ENCODE peak calls at places on chromosomes 7 and 10, in six cellular contexts. One of them, this sample, is unnamed.

GRCh38 chr7:130909881-130910672 is 176.1 kb upstream of the KLF14 start:
- DNase-seq in psoas muscle: no peak
- DNase-seq in testis: no peak
- DNase-seq in cardiac muscle cell: no peak
- DNase-seq in hepatocyte: no peak
- DNase-seq in uterus: no peak
- DNase-seq in this sample: no peak

GRCh38 chr7:130891254-130892094 is 157.5 kb upstream of the KLF14 start:
- DNase-seq in hepatocyte: no peak
- DNase-seq in cardiac muscle cell: no peak
- DNase-seq in psoas muscle: peak
- DNase-seq in uterus: peak
- DNase-seq in testis: peak
- DNase-seq in this sample: no peak

GRCh38 chr10:77974396-77975074 is 48.0 kb upstream of the DLG5 start:
- DNase-seq in cardiac muscle cell: peak
- DNase-seq in testis: peak
- DNase-seq in uterus: no peak
- DNase-seq in hepatocyte: peak
- DNase-seq in psoas muscle: no peak
- DNase-seq in this sample: no peak

GRCh38 chr10:14859775-14860174 is 18.9 kb upstream of the SUV39H2 start:
- DNase-seq in uterus: no peak
- DNase-seq in cardiac muscle cell: no peak
- DNase-seq in psoas muscle: no peak
- DNase-seq in hepatocyte: no peak
- DNase-seq in testis: no peak
- DNase-seq in this sample: no peak

GRCh38 chr7:156368053-156368452 is 272.5 kb upstream of the RNF32 start:
- DNase-seq in psoas muscle: no peak
- DNase-seq in cardiac muscle cell: no peak
- DNase-seq in uterus: no peak
- DNase-seq in testis: no peak
- DNase-seq in hepatocyte: no peak
- DNase-seq in this sample: no peak

GRCh38 chr7:80830584-80831319 is 88.1 kb downstream of the SEMA3C start:
- DNase-seq in testis: no peak
- DNase-seq in uterus: no peak
- DNase-seq in psoas muscle: no peak
- DNase-seq in cardiac muscle cell: no peak
- DNase-seq in hepatocyte: peak
- DNase-seq in this sample: no peak

GRCh38 chr10:62249974-62250373 is 18.7 kb downstream of the RTKN2 start:
- DNase-seq in psoas muscle: no peak
- DNase-seq in cardiac muscle cell: no peak
- DNase-seq in uterus: no peak
- DNase-seq in hepatocyte: no peak
- DNase-seq in testis: no peak
- DNase-seq in this sample: no peak

GRCh38 chr7:28840515-28841125 is 117.5 kb downstream of the TRIL start:
- DNase-seq in cardiac muscle cell: peak
- DNase-seq in hepatocyte: peak
- DNase-seq in psoas muscle: no peak
- DNase-seq in testis: no peak
- DNase-seq in uterus: no peak
- DNase-seq in this sample: no peak

GRCh38 chr7:128708235-128708634 is 30.9 kb upstream of the CALU start:
- DNase-seq in cardiac muscle cell: no peak
- DNase-seq in testis: no peak
- DNase-seq in hepatocyte: no peak
- DNase-seq in uterus: no peak
- DNase-seq in psoas muscle: no peak
- DNase-seq in this sample: no peak

GRCh38 chr10:2980116-2980515 is 87.2 kb upstream of the PFKP start:
- DNase-seq in uterus: no peak
- DNase-seq in hepatocyte: no peak
- DNase-seq in testis: no peak
- DNase-seq in psoas muscle: no peak
- DNase-seq in cardiac muscle cell: no peak
- DNase-seq in this sample: no peak

GRCh38 chr7:1045727-1046063 is 1.3 kb downstream of the GPR146 start:
- DNase-seq in testis: no peak
- DNase-seq in cardiac muscle cell: no peak
- DNase-seq in uterus: no peak
- DNase-seq in psoas muscle: no peak
- DNase-seq in hepatocyte: no peak
- DNase-seq in this sample: peak

GRCh38 chr7:34247468-34247867 is 342.1 kb downstream of the BMPER start:
- DNase-seq in uterus: no peak
- DNase-seq in testis: no peak
- DNase-seq in hepatocyte: no peak
- DNase-seq in psoas muscle: no peak
- DNase-seq in cardiac muscle cell: no peak
- DNase-seq in this sample: no peak

GRCh38 chr10:102641880-102642552 is 2.3 kb upstream of the TRIM8 start:
- DNase-seq in cardiac muscle cell: peak
- DNase-seq in testis: peak
- DNase-seq in psoas muscle: peak
- DNase-seq in uterus: peak
- DNase-seq in hepatocyte: peak
- DNase-seq in this sample: peak

GRCh38 chr7:107494315-107494751 is 24.5 kb downstream of the GPR22 start:
- DNase-seq in psoas muscle: no peak
- DNase-seq in testis: no peak
- DNase-seq in hepatocyte: no peak
- DNase-seq in cardiac muscle cell: no peak
- DNase-seq in uterus: no peak
- DNase-seq in this sample: no peak

GRCh38 chr10:35641430-35642015 is 573 bp downstream of the FZD8 start:
- DNase-seq in testis: no peak
- DNase-seq in uterus: no peak
- DNase-seq in hepatocyte: peak
- DNase-seq in cardiac muscle cell: peak
- DNase-seq in psoas muscle: no peak
- DNase-seq in this sample: no peak

GRCh38 chr10:69383485-69384089 is 33.1 kb downstream of the TACR2 start:
- DNase-seq in cardiac muscle cell: no peak
- DNase-seq in testis: peak
- DNase-seq in hepatocyte: no peak
- DNase-seq in uterus: peak
- DNase-seq in psoas muscle: peak
- DNase-seq in this sample: no peak
- H3K27ac ChIP-seq in cardiac muscle cell: no peak
- H3K27ac ChIP-seq in testis: no peak
- H3K27ac ChIP-seq in hepatocyte: no peak
- H3K27ac ChIP-seq in uterus: peak
- H3K27ac ChIP-seq in psoas muscle: peak
- H3K27ac ChIP-seq in this sample: no peak

GRCh38 chr10:96632974-96633373 is 46.2 kb upstream of the TM9SF3 start:
- DNase-seq in uterus: no peak
- DNase-seq in testis: no peak
- DNase-seq in cardiac muscle cell: peak
- DNase-seq in hepatocyte: peak
- DNase-seq in psoas muscle: no peak
- DNase-seq in this sample: no peak

GRCh38 chr10:96638120-96638519 is 51.3 kb upstream of the TM9SF3 start:
- DNase-seq in hepatocyte: no peak
- DNase-seq in uterus: no peak
- DNase-seq in testis: no peak
- DNase-seq in cardiac muscle cell: no peak
- DNase-seq in psoas muscle: no peak
- DNase-seq in this sample: no peak

GRCh38 chr10:96638696-96639095 is 51.9 kb upstream of the TM9SF3 start:
- DNase-seq in uterus: no peak
- DNase-seq in testis: no peak
- DNase-seq in hepatocyte: no peak
- DNase-seq in psoas muscle: no peak
- DNase-seq in cardiac muscle cell: no peak
- DNase-seq in this sample: no peak

GRCh38 chr10:96637709-96638108 is 50.9 kb upstream of the TM9SF3 start:
- DNase-seq in hepatocyte: peak
- DNase-seq in cardiac muscle cell: no peak
- DNase-seq in uterus: no peak
- DNase-seq in testis: no peak
- DNase-seq in psoas muscle: no peak
- DNase-seq in this sample: no peak

DNA sequence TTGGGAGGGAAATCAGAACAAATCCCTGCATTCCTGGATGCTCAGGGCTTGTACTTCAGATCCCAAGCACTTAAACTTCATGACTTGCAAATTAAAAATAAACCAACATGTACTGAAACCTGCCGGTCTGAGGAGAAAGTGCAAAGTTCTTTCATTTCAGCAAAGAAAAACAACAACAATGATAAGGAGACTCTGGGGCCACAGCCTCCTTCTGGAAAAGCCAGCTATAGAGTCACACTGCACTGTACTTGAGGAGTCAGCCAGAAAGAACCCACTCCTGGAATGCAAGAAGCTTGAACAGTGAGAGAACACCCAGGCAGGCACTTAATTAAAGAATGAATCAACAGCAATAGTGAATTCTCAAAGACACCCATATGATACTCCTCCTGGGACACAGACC is 49.7 kb upstream of the TM9SF3 start:
- DNase-seq in cardiac muscle cell: no peak
- DNase-seq in psoas muscle: no peak
- DNase-seq in hepatocyte: peak
- DNase-seq in uterus: no peak
- DNase-seq in testis: no peak
- DNase-seq in this sample: no peak
- H3K27ac ChIP-seq in cardiac muscle cell: no peak
- H3K27ac ChIP-seq in psoas muscle: no peak
- H3K27ac ChIP-seq in hepatocyte: peak
- H3K27ac ChIP-seq in uterus: no peak
- H3K27ac ChIP-seq in testis: no peak
- H3K27ac ChIP-seq in this sample: no peak

GRCh38 chr10:122181901-122182799 is 88.9 kb upstream of the BTBD16 start:
- DNase-seq in hepatocyte: no peak
- DNase-seq in testis: no peak
- DNase-seq in psoas muscle: no peak
- DNase-seq in uterus: no peak
- DNase-seq in cardiac muscle cell: no peak
- DNase-seq in this sample: no peak
- H3K27ac ChIP-seq in hepatocyte: peak
- H3K27ac ChIP-seq in testis: no peak
- H3K27ac ChIP-seq in psoas muscle: peak
- H3K27ac ChIP-seq in uterus: peak
- H3K27ac ChIP-seq in cardiac muscle cell: peak
- H3K27ac ChIP-seq in this sample: no peak

DNA sequence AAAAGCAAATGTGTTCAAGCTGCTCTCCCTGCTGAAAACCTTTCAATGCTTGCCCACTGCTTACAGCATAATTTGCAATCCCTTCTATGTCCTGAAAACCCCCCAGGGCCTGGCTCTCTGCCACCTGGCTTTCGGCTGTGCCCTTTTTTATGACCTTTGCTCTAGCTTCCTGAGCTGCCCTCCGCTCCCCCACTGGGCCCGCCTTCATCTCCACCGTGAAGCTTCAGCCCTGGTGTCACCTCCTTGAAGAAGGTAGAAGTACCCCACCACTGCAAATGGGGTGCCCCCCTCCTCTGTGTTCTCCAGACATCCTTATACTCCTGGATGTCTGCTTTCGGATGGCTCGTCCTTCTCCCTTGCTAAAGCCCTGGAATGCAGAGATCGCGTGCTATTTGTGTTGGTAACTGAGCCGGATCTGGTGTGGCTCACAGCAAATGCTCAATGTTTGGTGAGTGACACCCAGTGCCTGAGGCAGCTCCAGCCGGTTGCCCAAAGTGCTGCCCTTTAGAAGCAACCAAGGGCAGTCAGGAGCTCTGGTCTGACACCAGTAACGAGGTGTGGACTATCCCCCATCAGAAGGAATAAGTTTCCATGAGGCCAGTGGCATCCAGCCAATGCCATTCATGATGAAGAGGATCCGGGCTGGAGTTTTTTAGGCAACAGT is 90.3 kb downstream of the KIAA1549 start:
- DNase-seq in hepatocyte: peak
- DNase-seq in testis: no peak
- DNase-seq in psoas muscle: peak
- DNase-seq in uterus: peak
- DNase-seq in cardiac muscle cell: peak
- DNase-seq in this sample: no peak
- H3K27ac ChIP-seq in hepatocyte: peak
- H3K27ac ChIP-seq in testis: no peak
- H3K27ac ChIP-seq in psoas muscle: no peak
- H3K27ac ChIP-seq in uterus: peak
- H3K27ac ChIP-seq in cardiac muscle cell: no peak
- H3K27ac ChIP-seq in this sample: no peak

GRCh38 chr7:143408247-143408685 is 390 bp downstream of the EPHA1 start:
- DNase-seq in testis: no peak
- DNase-seq in hepatocyte: no peak
- DNase-seq in uterus: no peak
- DNase-seq in psoas muscle: no peak
- DNase-seq in cardiac muscle cell: no peak
- DNase-seq in this sample: no peak
- H3K27ac ChIP-seq in testis: no peak
- H3K27ac ChIP-seq in hepatocyte: peak
- H3K27ac ChIP-seq in uterus: peak
- H3K27ac ChIP-seq in psoas muscle: no peak
- H3K27ac ChIP-seq in cardiac muscle cell: no peak
- H3K27ac ChIP-seq in this sample: no peak

GRCh38 chr7:24717694-24718320 is 39.5 kb downstream of the GSDME start:
- DNase-seq in cardiac muscle cell: no peak
- DNase-seq in uterus: no peak
- DNase-seq in hepatocyte: no peak
- DNase-seq in psoas muscle: no peak
- DNase-seq in testis: no peak
- DNase-seq in this sample: peak

GRCh38 chr7:24715171-24715570 is 42.1 kb downstream of the GSDME start:
- DNase-seq in psoas muscle: no peak
- DNase-seq in testis: no peak
- DNase-seq in cardiac muscle cell: no peak
- DNase-seq in hepatocyte: no peak
- DNase-seq in uterus: no peak
- DNase-seq in this sample: no peak

GRCh38 chr7:24717247-24717622 is 40.0 kb downstream of the GSDME start:
- DNase-seq in psoas muscle: no peak
- DNase-seq in cardiac muscle cell: no peak
- DNase-seq in uterus: no peak
- DNase-seq in hepatocyte: no peak
- DNase-seq in testis: no peak
- DNase-seq in this sample: no peak

GRCh38 chr7:24715661-24716479 is 41.4 kb downstream of the GSDME start:
- DNase-seq in hepatocyte: peak
- DNase-seq in cardiac muscle cell: peak
- DNase-seq in psoas muscle: no peak
- DNase-seq in uterus: no peak
- DNase-seq in testis: no peak
- DNase-seq in this sample: peak

GRCh38 chr7:24716480-24717246 is 40.6 kb downstream of the GSDME start:
- DNase-seq in uterus: no peak
- DNase-seq in hepatocyte: no peak
- DNase-seq in cardiac muscle cell: no peak
- DNase-seq in testis: no peak
- DNase-seq in psoas muscle: no peak
- DNase-seq in this sample: no peak
- H3K27ac ChIP-seq in uterus: no peak
- H3K27ac ChIP-seq in hepatocyte: no peak
- H3K27ac ChIP-seq in cardiac muscle cell: no peak
- H3K27ac ChIP-seq in testis: no peak
- H3K27ac ChIP-seq in psoas muscle: peak
- H3K27ac ChIP-seq in this sample: no peak

GRCh38 chr7:143914938-143915337 is 13.0 kb upstream of the TCAF1 start:
- DNase-seq in uterus: no peak
- DNase-seq in testis: no peak
- DNase-seq in cardiac muscle cell: no peak
- DNase-seq in psoas muscle: no peak
- DNase-seq in hepatocyte: no peak
- DNase-seq in this sample: no peak
- H3K27ac ChIP-seq in uterus: no peak
- H3K27ac ChIP-seq in testis: no peak
- H3K27ac ChIP-seq in cardiac muscle cell: no peak
- H3K27ac ChIP-seq in psoas muscle: no peak
- H3K27ac ChIP-seq in hepatocyte: no peak
- H3K27ac ChIP-seq in this sample: no peak